ENCODE peak calls at places on chromosomes 4 and X, in eight cellular contexts. One of them, this sample, is unnamed.

GRCh38 chr4:136412708-136413107 is 1119.6 kb downstream of the PCDH18 start:
- DNase-seq in Caki2: no peak
- DNase-seq in aorta: no peak
- DNase-seq in AG08395: no peak
- DNase-seq in activated CD8-positive, alpha-beta T cell treated with anti-CD3 and anti-CD28 coated beads for 36 hours: no peak
- DNase-seq in stimulated activated CD4-positive, alpha-beta T cell treated with anti-CD3 and anti-CD28 coated beads, TNF-alpha, amount 100 ng/mL, for 4 hours: no peak
- DNase-seq in neural progenitor cell: no peak
- DNase-seq in activated CD4-positive, CD25-positive, alpha-beta regulatory T cell: no peak
- DNase-seq in this sample: peak

GRCh38 chrX:1528186-1528883 is 8.7 kb downstream of the P2RY8 start:
- DNase-seq in Caki2: no peak
- DNase-seq in aorta: no peak
- DNase-seq in AG08395: no peak
- DNase-seq in activated CD8-positive, alpha-beta T cell treated with anti-CD3 and anti-CD28 coated beads for 36 hours: no peak
- DNase-seq in stimulated activated CD4-positive, alpha-beta T cell treated with anti-CD3 and anti-CD28 coated beads, TNF-alpha, amount 100 ng/mL, for 4 hours: no peak
- DNase-seq in neural progenitor cell: no peak
- DNase-seq in activated CD4-positive, CD25-positive, alpha-beta regulatory T cell: no peak
- DNase-seq in this sample: no peak

GRCh38 chrX:50643525-50644137 is 170.4 kb downstream of the SHROOM4 start:
- DNase-seq in Caki2: no peak
- DNase-seq in aorta: no peak
- DNase-seq in AG08395: no peak
- DNase-seq in activated CD8-positive, alpha-beta T cell treated with anti-CD3 and anti-CD28 coated beads for 36 hours: no peak
- DNase-seq in stimulated activated CD4-positive, alpha-beta T cell treated with anti-CD3 and anti-CD28 coated beads, TNF-alpha, amount 100 ng/mL, for 4 hours: no peak
- DNase-seq in neural progenitor cell: no peak
- DNase-seq in activated CD4-positive, CD25-positive, alpha-beta regulatory T cell: no peak
- DNase-seq in this sample: no peak

GRCh38 chrX:130393451-130394074 is 8.1 kb upstream of the GPR119 start:
- DNase-seq in Caki2: peak
- DNase-seq in aorta: peak
- DNase-seq in AG08395: peak
- DNase-seq in activated CD8-positive, alpha-beta T cell treated with anti-CD3 and anti-CD28 coated beads for 36 hours: peak
- DNase-seq in stimulated activated CD4-positive, alpha-beta T cell treated with anti-CD3 and anti-CD28 coated beads, TNF-alpha, amount 100 ng/mL, for 4 hours: no peak
- DNase-seq in neural progenitor cell: peak
- DNase-seq in activated CD4-positive, CD25-positive, alpha-beta regulatory T cell: no peak
- DNase-seq in this sample: peak

GRCh38 chr4:169437299-169438047 is 166.7 kb upstream of the SH3RF1 start:
- DNase-seq in Caki2: no peak
- DNase-seq in aorta: no peak
- DNase-seq in AG08395: no peak
- DNase-seq in activated CD8-positive, alpha-beta T cell treated with anti-CD3 and anti-CD28 coated beads for 36 hours: no peak
- DNase-seq in stimulated activated CD4-positive, alpha-beta T cell treated with anti-CD3 and anti-CD28 coated beads, TNF-alpha, amount 100 ng/mL, for 4 hours: no peak
- DNase-seq in neural progenitor cell: peak
- DNase-seq in activated CD4-positive, CD25-positive, alpha-beta regulatory T cell: no peak
- DNase-seq in this sample: no peak

GRCh38 chr4:85081196-85081595 is 114.7 kb upstream of the WDFY3 start:
- DNase-seq in Caki2: no peak
- DNase-seq in aorta: no peak
- DNase-seq in AG08395: no peak
- DNase-seq in activated CD8-positive, alpha-beta T cell treated with anti-CD3 and anti-CD28 coated beads for 36 hours: no peak
- DNase-seq in stimulated activated CD4-positive, alpha-beta T cell treated with anti-CD3 and anti-CD28 coated beads, TNF-alpha, amount 100 ng/mL, for 4 hours: no peak
- DNase-seq in neural progenitor cell: no peak
- DNase-seq in activated CD4-positive, CD25-positive, alpha-beta regulatory T cell: no peak
- DNase-seq in this sample: no peak

GRCh38 chr4:76767983-76768382 is 130.0 kb downstream of the SOWAHB start:
- DNase-seq in Caki2: peak
- DNase-seq in aorta: no peak
- DNase-seq in AG08395: peak
- DNase-seq in activated CD8-positive, alpha-beta T cell treated with anti-CD3 and anti-CD28 coated beads for 36 hours: no peak
- DNase-seq in stimulated activated CD4-positive, alpha-beta T cell treated with anti-CD3 and anti-CD28 coated beads, TNF-alpha, amount 100 ng/mL, for 4 hours: no peak
- DNase-seq in neural progenitor cell: no peak
- DNase-seq in activated CD4-positive, CD25-positive, alpha-beta regulatory T cell: no peak
- DNase-seq in this sample: no peak

GRCh38 chrX:134374294-134374693 is 85.7 kb upstream of the HPRT1 start:
- DNase-seq in Caki2: no peak
- DNase-seq in aorta: no peak
- DNase-seq in AG08395: no peak
- DNase-seq in activated CD8-positive, alpha-beta T cell treated with anti-CD3 and anti-CD28 coated beads for 36 hours: no peak
- DNase-seq in stimulated activated CD4-positive, alpha-beta T cell treated with anti-CD3 and anti-CD28 coated beads, TNF-alpha, amount 100 ng/mL, for 4 hours: no peak
- DNase-seq in neural progenitor cell: no peak
- DNase-seq in activated CD4-positive, CD25-positive, alpha-beta regulatory T cell: no peak
- DNase-seq in this sample: no peak

GRCh38 chr4:8478801-8479744 is 38.5 kb downstream of the TRMT44 start:
- DNase-seq in Caki2: no peak
- DNase-seq in aorta: no peak
- DNase-seq in AG08395: no peak
- DNase-seq in activated CD8-positive, alpha-beta T cell treated with anti-CD3 and anti-CD28 coated beads for 36 hours: no peak
- DNase-seq in stimulated activated CD4-positive, alpha-beta T cell treated with anti-CD3 and anti-CD28 coated beads, TNF-alpha, amount 100 ng/mL, for 4 hours: no peak
- DNase-seq in neural progenitor cell: peak
- DNase-seq in activated CD4-positive, CD25-positive, alpha-beta regulatory T cell: no peak
- DNase-seq in this sample: no peak

GRCh38 chrX:130893356-130894085 is 9.5 kb downstream of the ENOX2 start:
- DNase-seq in Caki2: no peak
- DNase-seq in aorta: no peak
- DNase-seq in AG08395: peak
- DNase-seq in activated CD8-positive, alpha-beta T cell treated with anti-CD3 and anti-CD28 coated beads for 36 hours: no peak
- DNase-seq in stimulated activated CD4-positive, alpha-beta T cell treated with anti-CD3 and anti-CD28 coated beads, TNF-alpha, amount 100 ng/mL, for 4 hours: no peak
- DNase-seq in neural progenitor cell: no peak
- DNase-seq in activated CD4-positive, CD25-positive, alpha-beta regulatory T cell: no peak
- DNase-seq in this sample: no peak

GRCh38 chr4:54659213-54660144 is 1.7 kb downstream of the KIT start:
- DNase-seq in Caki2: no peak
- DNase-seq in aorta: no peak
- DNase-seq in AG08395: peak
- DNase-seq in activated CD8-positive, alpha-beta T cell treated with anti-CD3 and anti-CD28 coated beads for 36 hours: peak
- DNase-seq in stimulated activated CD4-positive, alpha-beta T cell treated with anti-CD3 and anti-CD28 coated beads, TNF-alpha, amount 100 ng/mL, for 4 hours: no peak
- DNase-seq in neural progenitor cell: peak
- DNase-seq in activated CD4-positive, CD25-positive, alpha-beta regulatory T cell: no peak
- DNase-seq in this sample: peak

GRCh38 chr4:100913685-100914084 is 395.9 kb upstream of the EMCN start:
- DNase-seq in Caki2: no peak
- DNase-seq in aorta: no peak
- DNase-seq in AG08395: no peak
- DNase-seq in activated CD8-positive, alpha-beta T cell treated with anti-CD3 and anti-CD28 coated beads for 36 hours: no peak
- DNase-seq in stimulated activated CD4-positive, alpha-beta T cell treated with anti-CD3 and anti-CD28 coated beads, TNF-alpha, amount 100 ng/mL, for 4 hours: no peak
- DNase-seq in neural progenitor cell: peak
- DNase-seq in activated CD4-positive, CD25-positive, alpha-beta regulatory T cell: no peak
- DNase-seq in this sample: no peak

GRCh38 chr4:35247047-35247446 is 997.3 kb downstream of the ARAP2 start:
- DNase-seq in Caki2: no peak
- DNase-seq in aorta: no peak
- DNase-seq in AG08395: no peak
- DNase-seq in activated CD8-positive, alpha-beta T cell treated with anti-CD3 and anti-CD28 coated beads for 36 hours: no peak
- DNase-seq in stimulated activated CD4-positive, alpha-beta T cell treated with anti-CD3 and anti-CD28 coated beads, TNF-alpha, amount 100 ng/mL, for 4 hours: no peak
- DNase-seq in neural progenitor cell: no peak
- DNase-seq in activated CD4-positive, CD25-positive, alpha-beta regulatory T cell: no peak
- DNase-seq in this sample: no peak

GRCh38 chr4:137198791-137199190 is 333.5 kb downstream of the PCDH18 start:
- DNase-seq in Caki2: no peak
- DNase-seq in aorta: no peak
- DNase-seq in AG08395: no peak
- DNase-seq in activated CD8-positive, alpha-beta T cell treated with anti-CD3 and anti-CD28 coated beads for 36 hours: no peak
- DNase-seq in stimulated activated CD4-positive, alpha-beta T cell treated with anti-CD3 and anti-CD28 coated beads, TNF-alpha, amount 100 ng/mL, for 4 hours: no peak
- DNase-seq in neural progenitor cell: no peak
- DNase-seq in activated CD4-positive, CD25-positive, alpha-beta regulatory T cell: no peak
- DNase-seq in this sample: no peak

GRCh38 chr4:70703695-70704332 is 15.5 kb downstream of the UTP3 start:
- DNase-seq in Caki2: peak
- DNase-seq in aorta: no peak
- DNase-seq in AG08395: peak
- DNase-seq in activated CD8-positive, alpha-beta T cell treated with anti-CD3 and anti-CD28 coated beads for 36 hours: no peak
- DNase-seq in stimulated activated CD4-positive, alpha-beta T cell treated with anti-CD3 and anti-CD28 coated beads, TNF-alpha, amount 100 ng/mL, for 4 hours: no peak
- DNase-seq in neural progenitor cell: peak
- DNase-seq in activated CD4-positive, CD25-positive, alpha-beta regulatory T cell: no peak
- DNase-seq in this sample: peak

GRCh38 chr4:67161311-67161710 is 384.0 kb downstream of the CENPC start:
- DNase-seq in Caki2: no peak
- DNase-seq in aorta: no peak
- DNase-seq in AG08395: no peak
- DNase-seq in activated CD8-positive, alpha-beta T cell treated with anti-CD3 and anti-CD28 coated beads for 36 hours: no peak
- DNase-seq in stimulated activated CD4-positive, alpha-beta T cell treated with anti-CD3 and anti-CD28 coated beads, TNF-alpha, amount 100 ng/mL, for 4 hours: no peak
- DNase-seq in neural progenitor cell: no peak
- DNase-seq in activated CD4-positive, CD25-positive, alpha-beta regulatory T cell: no peak
- DNase-seq in this sample: no peak

GRCh38 chr4:154231796-154232478 is 259.7 kb downstream of the DCHS2 start:
- DNase-seq in Caki2: no peak
- DNase-seq in aorta: no peak
- DNase-seq in AG08395: peak
- DNase-seq in activated CD8-positive, alpha-beta T cell treated with anti-CD3 and anti-CD28 coated beads for 36 hours: no peak
- DNase-seq in stimulated activated CD4-positive, alpha-beta T cell treated with anti-CD3 and anti-CD28 coated beads, TNF-alpha, amount 100 ng/mL, for 4 hours: no peak
- DNase-seq in neural progenitor cell: no peak
- DNase-seq in activated CD4-positive, CD25-positive, alpha-beta regulatory T cell: no peak
- DNase-seq in this sample: no peak

GRCh38 chr4:52907510-52907909 is 45.4 kb downstream of the RASL11B start:
- DNase-seq in Caki2: no peak
- DNase-seq in aorta: no peak
- DNase-seq in AG08395: no peak
- DNase-seq in activated CD8-positive, alpha-beta T cell treated with anti-CD3 and anti-CD28 coated beads for 36 hours: no peak
- DNase-seq in stimulated activated CD4-positive, alpha-beta T cell treated with anti-CD3 and anti-CD28 coated beads, TNF-alpha, amount 100 ng/mL, for 4 hours: no peak
- DNase-seq in neural progenitor cell: no peak
- DNase-seq in activated CD4-positive, CD25-positive, alpha-beta regulatory T cell: no peak
- DNase-seq in this sample: no peak

GRCh38 chrX:70664726-70665125 is 220.1 kb downstream of the DLG3 start:
- DNase-seq in Caki2: peak
- DNase-seq in aorta: no peak
- DNase-seq in AG08395: peak
- DNase-seq in activated CD8-positive, alpha-beta T cell treated with anti-CD3 and anti-CD28 coated beads for 36 hours: peak
- DNase-seq in stimulated activated CD4-positive, alpha-beta T cell treated with anti-CD3 and anti-CD28 coated beads, TNF-alpha, amount 100 ng/mL, for 4 hours: no peak
- DNase-seq in neural progenitor cell: peak
- DNase-seq in activated CD4-positive, CD25-positive, alpha-beta regulatory T cell: no peak
- DNase-seq in this sample: peak

GRCh38 chrX:124555036-124555595 is 208.8 kb downstream of the SH2D1A start:
- DNase-seq in Caki2: no peak
- DNase-seq in aorta: no peak
- DNase-seq in AG08395: peak
- DNase-seq in activated CD8-positive, alpha-beta T cell treated with anti-CD3 and anti-CD28 coated beads for 36 hours: peak
- DNase-seq in stimulated activated CD4-positive, alpha-beta T cell treated with anti-CD3 and anti-CD28 coated beads, TNF-alpha, amount 100 ng/mL, for 4 hours: no peak
- DNase-seq in neural progenitor cell: no peak
- DNase-seq in activated CD4-positive, CD25-positive, alpha-beta regulatory T cell: no peak
- DNase-seq in this sample: peak

GRCh38 chrX:40687169-40687568 is 39.8 kb upstream of the CXorf38 start:
- DNase-seq in Caki2: no peak
- DNase-seq in aorta: no peak
- DNase-seq in AG08395: no peak
- DNase-seq in activated CD8-positive, alpha-beta T cell treated with anti-CD3 and anti-CD28 coated beads for 36 hours: no peak
- DNase-seq in stimulated activated CD4-positive, alpha-beta T cell treated with anti-CD3 and anti-CD28 coated beads, TNF-alpha, amount 100 ng/mL, for 4 hours: no peak
- DNase-seq in neural progenitor cell: no peak
- DNase-seq in activated CD4-positive, CD25-positive, alpha-beta regulatory T cell: no peak
- DNase-seq in this sample: no peak

GRCh38 chrX:10795721-10796120 is 175.3 kb upstream of the MID1 start:
- DNase-seq in Caki2: peak
- DNase-seq in aorta: no peak
- DNase-seq in AG08395: no peak
- DNase-seq in activated CD8-positive, alpha-beta T cell treated with anti-CD3 and anti-CD28 coated beads for 36 hours: no peak
- DNase-seq in stimulated activated CD4-positive, alpha-beta T cell treated with anti-CD3 and anti-CD28 coated beads, TNF-alpha, amount 100 ng/mL, for 4 hours: no peak
- DNase-seq in neural progenitor cell: no peak
- DNase-seq in activated CD4-positive, CD25-positive, alpha-beta regulatory T cell: no peak
- DNase-seq in this sample: no peak

GRCh38 chrX:15524417-15524816 is 23.8 kb downstream of the BMX start:
- DNase-seq in Caki2: no peak
- DNase-seq in aorta: no peak
- DNase-seq in AG08395: no peak
- DNase-seq in activated CD8-positive, alpha-beta T cell treated with anti-CD3 and anti-CD28 coated beads for 36 hours: no peak
- DNase-seq in stimulated activated CD4-positive, alpha-beta T cell treated with anti-CD3 and anti-CD28 coated beads, TNF-alpha, amount 100 ng/mL, for 4 hours: no peak
- DNase-seq in neural progenitor cell: no peak
- DNase-seq in activated CD4-positive, CD25-positive, alpha-beta regulatory T cell: no peak
- DNase-seq in this sample: peak

GRCh38 chr4:128444544-128445302 is 157.1 kb upstream of the PGRMC2 start:
- DNase-seq in Caki2: no peak
- DNase-seq in aorta: no peak
- DNase-seq in AG08395: no peak
- DNase-seq in activated CD8-positive, alpha-beta T cell treated with anti-CD3 and anti-CD28 coated beads for 36 hours: no peak
- DNase-seq in stimulated activated CD4-positive, alpha-beta T cell treated with anti-CD3 and anti-CD28 coated beads, TNF-alpha, amount 100 ng/mL, for 4 hours: no peak
- DNase-seq in neural progenitor cell: no peak
- DNase-seq in activated CD4-positive, CD25-positive, alpha-beta regulatory T cell: no peak
- DNase-seq in this sample: no peak

GRCh38 chr4:171928336-171928735 is 115.1 kb downstream of the GALNTL6 start:
- DNase-seq in Caki2: no peak
- DNase-seq in aorta: no peak
- DNase-seq in AG08395: no peak
- DNase-seq in activated CD8-positive, alpha-beta T cell treated with anti-CD3 and anti-CD28 coated beads for 36 hours: no peak
- DNase-seq in stimulated activated CD4-positive, alpha-beta T cell treated with anti-CD3 and anti-CD28 coated beads, TNF-alpha, amount 100 ng/mL, for 4 hours: no peak
- DNase-seq in neural progenitor cell: no peak
- DNase-seq in activated CD4-positive, CD25-positive, alpha-beta regulatory T cell: no peak
- DNase-seq in this sample: peak

GRCh38 chr4:56641494-56642051 is 39.5 kb downstream of the HOPX start:
- DNase-seq in Caki2: peak
- DNase-seq in aorta: no peak
- DNase-seq in AG08395: peak
- DNase-seq in activated CD8-positive, alpha-beta T cell treated with anti-CD3 and anti-CD28 coated beads for 36 hours: no peak
- DNase-seq in stimulated activated CD4-positive, alpha-beta T cell treated with anti-CD3 and anti-CD28 coated beads, TNF-alpha, amount 100 ng/mL, for 4 hours: no peak
- DNase-seq in neural progenitor cell: no peak
- DNase-seq in activated CD4-positive, CD25-positive, alpha-beta regulatory T cell: no peak
- DNase-seq in this sample: peak

GRCh38 chr4:98720871-98721480 is 62.6 kb upstream of the TSPAN5 start:
- DNase-seq in Caki2: no peak
- DNase-seq in aorta: no peak
- DNase-seq in AG08395: peak
- DNase-seq in activated CD8-positive, alpha-beta T cell treated with anti-CD3 and anti-CD28 coated beads for 36 hours: no peak
- DNase-seq in stimulated activated CD4-positive, alpha-beta T cell treated with anti-CD3 and anti-CD28 coated beads, TNF-alpha, amount 100 ng/mL, for 4 hours: no peak
- DNase-seq in neural progenitor cell: no peak
- DNase-seq in activated CD4-positive, CD25-positive, alpha-beta regulatory T cell: no peak
- DNase-seq in this sample: peak

GRCh38 chrX:49844622-49845021 is 15.5 kb downstream of the PAGE4 start:
- DNase-seq in Caki2: no peak
- DNase-seq in aorta: no peak
- DNase-seq in AG08395: no peak
- DNase-seq in activated CD8-positive, alpha-beta T cell treated with anti-CD3 and anti-CD28 coated beads for 36 hours: no peak
- DNase-seq in stimulated activated CD4-positive, alpha-beta T cell treated with anti-CD3 and anti-CD28 coated beads, TNF-alpha, amount 100 ng/mL, for 4 hours: no peak
- DNase-seq in neural progenitor cell: no peak
- DNase-seq in activated CD4-positive, CD25-positive, alpha-beta regulatory T cell: no peak
- DNase-seq in this sample: no peak

GRCh38 chr4:16757080-16757521 is 141.3 kb downstream of the LDB2 start:
- DNase-seq in Caki2: no peak
- DNase-seq in aorta: no peak
- DNase-seq in AG08395: no peak
- DNase-seq in activated CD8-positive, alpha-beta T cell treated with anti-CD3 and anti-CD28 coated beads for 36 hours: no peak
- DNase-seq in stimulated activated CD4-positive, alpha-beta T cell treated with anti-CD3 and anti-CD28 coated beads, TNF-alpha, amount 100 ng/mL, for 4 hours: no peak
- DNase-seq in neural progenitor cell: no peak
- DNase-seq in activated CD4-positive, CD25-positive, alpha-beta regulatory T cell: no peak
- DNase-seq in this sample: no peak

GRCh38 chrX:121216979-121217378 is 169.6 kb downstream of the GLUD2 start:
- DNase-seq in Caki2: no peak
- DNase-seq in aorta: no peak
- DNase-seq in AG08395: no peak
- DNase-seq in activated CD8-positive, alpha-beta T cell treated with anti-CD3 and anti-CD28 coated beads for 36 hours: no peak
- DNase-seq in stimulated activated CD4-positive, alpha-beta T cell treated with anti-CD3 and anti-CD28 coated beads, TNF-alpha, amount 100 ng/mL, for 4 hours: no peak
- DNase-seq in neural progenitor cell: no peak
- DNase-seq in activated CD4-positive, CD25-positive, alpha-beta regulatory T cell: no peak
- DNase-seq in this sample: no peak

This sample was measured in HT1080.